ENCODE peak calls at places on chromosomes 6 and 20, in ten cellular contexts. X, N, R, A, I, J, G, D, U and T are unnamed samples.

GRCh38 chr20:3987296-3987695 is 28.1 kb downstream of the RNF24 start:
- DNase-seq in D (no peak), R (no peak), J (no peak), A (peak; percentile 20), U (no peak), G (no peak), X (no peak), I (no peak), N (no peak), T (no peak)

GRCh38 chr6:44624226-44624625 is 236.7 kb downstream of the CDC5L start:
- DNase-seq in I (no peak), J (no peak), X (no peak), U (no peak), A (no peak), R (no peak), G (no peak), D (no peak), N (no peak), T (no peak)

GRCh38 chr6:118886641-118887040 is 7.3 kb upstream of the ASF1A start:
- DNase-seq in X (no peak), N (no peak), G (no peak), U (no peak), R (no peak), D (no peak), A (no peak), I (no peak), J (no peak), T (no peak)

GRCh38 chr6:100078509-100078908 is 84.5 kb upstream of the MCHR2 start:
- DNase-seq in U (no peak), N (peak; percentile 5), D (no peak), X (no peak), J (peak; percentile 17), I (peak; percentile 55), A (peak; percentile 35), G (no peak), R (no peak), T (no peak)

GRCh38 chr6:28896505-28897392 is 27.0 kb downstream of the TRIM27 start:
- DNase-seq in G (peak; percentile 55), U (peak; percentile 4), N (peak; percentile 78), A (peak; percentile 56), I (peak; percentile 68), D (peak; percentile 31), J (peak; percentile 76), X (no peak), R (peak; percentile 69), T (peak; percentile 80)

GRCh38 chr6:158972241-158973233 is 27.5 kb downstream of the RSPH3 start:
- DNase-seq in A (peak; percentile 41), J (peak; percentile 77), G (no peak), R (no peak), X (no peak), I (peak; percentile 61), D (no peak), N (peak; percentile 71), U (no peak), T (no peak)

GRCh38 chr6:138572200-138572875 is 73.0 kb upstream of the NHSL1 start:
- DNase-seq in R (peak; percentile 62), U (no peak), D (no peak), G (peak; percentile 84), I (peak; percentile 68), N (no peak), J (peak; percentile 86), X (peak; percentile 7), A (peak; percentile 87), T (peak; percentile 77)

GRCh38 chr6:165718486-165718885 is 55.4 kb upstream of the PDE10A start:
- DNase-seq in I (no peak), R (no peak), X (no peak), A (no peak), G (no peak), J (no peak), N (no peak), D (no peak), U (no peak), T (no peak)

GRCh38 chr6:24016857-24017256 is 109.2 kb upstream of the NRSN1 start:
- DNase-seq in X (no peak), G (no peak), D (no peak), U (no peak), I (no peak), J (no peak), R (no peak), N (no peak), A (no peak), T (no peak)

GRCh38 chr20:47133809-47134456 is 222.6 kb downstream of the ZMYND8 start:
- DNase-seq in G (no peak), A (peak; percentile 72), N (no peak), I (peak; percentile 89), R (no peak), X (no peak), D (no peak), J (no peak), U (no peak), T (no peak)

GRCh38 chr6:24464253-24465038 is 24.9 kb downstream of the GPLD1 start:
- DNase-seq in U (no peak), N (no peak), J (no peak), D (no peak), G (no peak), A (no peak), X (no peak), I (no peak), R (no peak), T (no peak)

GRCh38 chr6:28078050-28078449 is 2.3 kb upstream of the ZNF165 start:
- DNase-seq in U (no peak), A (no peak), X (no peak), J (no peak), G (no peak), N (no peak), I (no peak), D (no peak), R (no peak), T (no peak)

GRCh38 chr6:32074996-32075532 is 34.1 kb downstream of the TNXB start:
- DNase-seq in G (no peak), N (no peak), X (no peak), R (no peak), J (no peak), A (peak; percentile 69), I (peak; percentile 36), D (no peak), U (no peak), T (no peak)